ENCODE peak calls at places on chromosome 17, in five cellular contexts. G is K562, S is gastrocnemius medialis, Z is A549, E is upper lobe of left lung. K is an unnamed sample.
A peak's percentile ranks its signal among the peaks of the same experiment; 100 is the strongest.

GRCh38 chr17:61816538-61816937 is 46.8 kb downstream of the BRIP1 start:
- ATAC-seq in G (no peak), S (no peak), Z (no peak), E (no peak), K (no peak)

GRCh38 chr17:61412860-61413653 is 13.4 kb downstream of the TBX2 start:
- ATAC-seq in G (no peak), S (no peak), Z (peak; percentile 3), E (no peak), K (peak; percentile 0)

GRCh38 chr17:39123627-39124026 is 27.8 kb downstream of the PLXDC1 start:
- ATAC-seq in G (no peak), S (peak; percentile 47), Z (no peak), E (no peak), K (no peak)

GRCh38 chr17:48639136-48639535 is 13.0 kb upstream of the HOXB9 start:
- ATAC-seq in G (peak; percentile 80), S (no peak), Z (no peak), E (no peak), K (no peak)

GRCh38 chr17:78751447-78752067 is 30.5 kb downstream of the CYTH1 start:
- ATAC-seq in G (no peak), S (no peak), Z (no peak), E (no peak), K (no peak)

GRCh38 chr17:51119415-51120356 is 982 bp downstream of the SPAG9 start:
- ATAC-seq in G (peak; percentile 45), S (peak; percentile 19), Z (peak; percentile 52), E (peak; percentile 0), K (peak; percentile 5)

GRCh38 chr17:67562036-67562435 is 155.7 kb upstream of the NOL11 start:
- ATAC-seq in G (no peak), S (no peak), Z (no peak), E (no peak), K (no peak)

GRCh38 chr17:74952431-74953128 is 16.9 kb downstream of the OTOP3 start:
- ATAC-seq in G (no peak), S (no peak), Z (no peak), E (no peak), K (no peak)

GRCh38 chr17:42060231-42060630 is 9.8 kb upstream of the C17orf113 start:
- ATAC-seq in G (no peak), S (no peak), Z (no peak), E (no peak), K (no peak)

GRCh38 chr17:21549107-21549687 is 143.1 kb upstream of the KCNJ18 start:
- ATAC-seq in G (peak; percentile 6), S (no peak), Z (no peak), E (no peak), K (no peak)
- H3K4me3 ChIP-seq in G (no peak overlapping the region), S (peak overlapping the region; percentile 82), Z (no peak overlapping the region), E (no peak overlapping the region), K (no peak overlapping the region)

GRCh38 chr17:81018044-81018802 is 16.7 kb upstream of the BAIAP2 start:
- ATAC-seq in G (peak; percentile 92), S (peak; percentile 55), Z (peak; percentile 27), E (no peak), K (peak; percentile 59)
- TF ChIP-seq POLR2A in G (peak; percentile 86), S (no peak), Z (no peak), E (peak; percentile 54), K (no peak)

GRCh38 chr17:26809033-26809432 is 484.9 kb upstream of the WSB1 start:
- ATAC-seq in G (no peak), S (no peak), Z (no peak), E (no peak), K (no peak)

DNA sequence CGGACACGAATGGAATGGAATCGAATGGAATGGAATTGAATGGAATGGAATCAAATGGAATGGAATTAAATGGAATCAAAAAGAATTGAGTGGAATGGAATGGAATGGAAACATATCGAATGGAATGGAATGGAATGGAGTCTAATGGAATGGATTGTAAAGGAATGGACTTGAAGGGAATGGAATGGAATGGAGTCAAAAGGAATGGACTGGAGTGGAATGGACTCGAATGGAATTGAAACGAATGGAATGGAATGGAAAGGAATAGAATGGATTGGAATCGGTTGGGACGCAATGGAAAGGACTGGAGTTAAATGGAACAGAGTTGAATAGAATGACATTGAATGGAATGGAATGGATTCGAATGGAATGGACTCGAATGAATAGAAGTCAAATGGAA is 486.9 kb upstream of the WSB1 start:
- ATAC-seq in G (no peak), S (no peak), Z (no peak), E (no peak), K (no peak)
- H3K9me3 ChIP-seq in G (peaks cover 3% of the 10 kb centered on the region), S (peaks cover 3% of the 10 kb centered on the region), Z (peaks cover 43% of the 10 kb centered on the region), E (no peaks in the 10 kb centered on the region), K (peaks cover 77% of the 10 kb centered on the region)

GRCh38 chr17:68954146-68954971 is 833 bp downstream of the ABCA8 start:
- ATAC-seq in G (peak; percentile 33), S (no peak), Z (no peak), E (no peak), K (no peak)
- H3K4me3 ChIP-seq in G (peak overlapping the region; percentile 34), S (peak overlapping the region; percentile 36), Z (no peak overlapping the region), E (peak overlapping the region; percentile 40), K (peak overlapping the region; percentile 44)

DNA sequence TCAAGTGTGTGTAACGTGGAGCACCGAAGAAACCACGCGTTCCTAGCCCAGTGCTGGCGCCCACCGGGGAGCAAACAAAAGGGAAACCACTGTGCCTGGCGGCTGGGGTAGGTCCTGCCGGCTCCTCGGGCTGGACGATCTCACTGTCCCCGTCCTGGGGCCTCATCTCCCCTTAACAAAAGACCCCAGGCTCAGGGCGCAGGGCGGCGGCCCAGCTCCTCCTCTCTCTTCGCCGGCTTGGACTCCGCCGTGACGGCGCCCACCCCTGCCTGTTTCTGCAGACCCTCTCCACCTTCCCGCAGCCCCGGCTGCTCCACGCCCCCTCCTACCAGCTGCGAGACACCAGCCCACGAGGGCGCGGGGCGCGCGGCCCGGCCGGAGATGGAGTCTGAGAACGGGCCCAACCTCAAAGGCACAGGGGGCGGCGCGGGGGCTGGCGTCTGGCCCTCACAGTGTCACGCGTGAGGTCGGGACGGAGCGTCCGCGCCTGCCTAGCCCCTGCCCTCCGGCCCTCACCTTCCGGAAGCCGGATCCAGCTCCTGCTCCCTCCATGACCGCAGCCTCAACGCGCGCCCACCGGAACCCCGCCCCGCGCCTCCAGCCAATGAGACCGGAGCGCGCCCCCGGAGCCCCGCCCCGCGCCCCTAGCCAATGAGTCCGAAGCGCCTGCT is at the start of gene CENPX:
- ATAC-seq in G (peak; percentile 2), S (no peak), Z (peak; percentile 81), E (no peak), K (no peak)
- TF ChIP-seq POLR2A in G (peak; percentile 82), S (peak; percentile 82), Z (peak; percentile 91), E (peak; percentile 72), K (peak; percentile 68)

GRCh38 chr17:1399366-1399678 is 700 bp downstream of the YWHAE start:
- ATAC-seq in G (peak; percentile 56), S (peak; percentile 10), Z (peak; percentile 62), E (peak; percentile 72), K (peak; percentile 9)

GRCh38 chr17:1398900-1399299 is 1.1 kb downstream of the YWHAE start:
- ATAC-seq in G (no peak), S (peak; percentile 10), Z (peak; percentile 3), E (no peak), K (no peak)

GRCh38 chr17:1398028-1398427 is 2.0 kb downstream of the YWHAE start:
- ATAC-seq in G (no peak), S (no peak), Z (no peak), E (no peak), K (no peak)

GRCh38 chr17:1402268-1402598 is 2.2 kb upstream of the YWHAE start:
- ATAC-seq in G (no peak), S (no peak), Z (no peak), E (no peak), K (no peak)

DNA sequence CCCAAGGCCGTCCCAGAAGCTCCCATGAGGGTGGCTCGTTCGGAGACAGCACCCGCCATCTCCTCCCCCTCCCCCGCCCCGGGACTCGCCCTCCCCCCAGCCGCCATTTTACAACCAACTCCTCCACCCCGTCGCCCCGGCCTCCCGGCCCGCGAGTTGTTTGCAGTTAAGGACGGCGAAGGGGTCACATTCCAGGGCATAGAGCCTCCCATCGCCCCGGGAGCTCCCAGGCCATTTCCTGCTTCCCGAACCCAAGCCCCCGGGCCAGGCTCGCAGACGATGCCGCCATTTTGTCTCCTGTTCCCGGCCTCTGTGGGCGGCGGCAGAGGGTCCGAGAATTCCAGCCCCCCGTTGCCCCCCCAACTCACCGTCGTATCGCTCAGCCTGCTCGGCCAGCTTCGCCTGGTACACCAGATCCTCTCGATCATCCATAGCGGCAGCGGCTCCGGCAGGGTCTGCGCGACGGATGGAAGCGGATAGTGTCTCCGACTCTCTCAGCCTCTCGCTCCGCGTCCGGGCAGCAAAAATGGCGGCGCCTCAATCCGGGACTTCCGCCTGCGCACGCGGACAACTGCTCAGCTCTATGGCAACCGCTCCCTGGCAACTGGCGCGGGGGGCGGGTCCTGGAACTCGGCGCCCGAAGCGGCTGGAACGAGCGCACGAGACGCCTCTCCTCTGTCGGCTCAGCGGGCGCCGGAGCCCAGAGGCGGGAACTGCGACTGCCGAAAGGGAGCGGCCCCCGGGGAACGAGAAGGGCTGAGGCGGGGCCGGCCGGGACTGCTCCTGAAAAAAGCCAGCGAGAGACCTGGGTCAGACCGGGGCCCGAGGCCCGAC is at the start of gene YWHAE:
- ATAC-seq in G (peak; percentile 97), S (peak; percentile 82), Z (peak; percentile 96), E (peak; percentile 99), K (peak; percentile 99)
- H3K9me3 ChIP-seq in G (no peaks in the 10 kb centered on the region), S (no peaks in the 10 kb centered on the region), Z (no peaks in the 10 kb centered on the region), E (no peaks in the 10 kb centered on the region), K (no peaks in the 10 kb centered on the region)

GRCh38 chr17:73290399-73291259 is 21.2 kb downstream of the CDC42EP4 start:
- ATAC-seq in G (no peak), S (no peak), Z (no peak), E (no peak), K (no peak)
- H3K4me3 ChIP-seq in G (no peak overlapping the region), S (no peak overlapping the region), Z (no peak overlapping the region), E (no peak overlapping the region), K (no peak overlapping the region)

GRCh38 chr17:4006745-4007211 is 42.5 kb upstream of the ATP2A3 start:
- ATAC-seq in G (peak; percentile 76), S (no peak), Z (no peak), E (peak; percentile 74), K (no peak)

GRCh38 chr17:4007346-4008081 is 43.3 kb upstream of the ATP2A3 start:
- ATAC-seq in G (peak; percentile 43), S (no peak), Z (no peak), E (no peak), K (no peak)

GRCh38 chr17:4004517-4005295 is 40.5 kb upstream of the ATP2A3 start:
- ATAC-seq in G (peak; percentile 83), S (no peak), Z (peak; percentile 85), E (no peak), K (peak; percentile 42)

GRCh38 chr17:4005296-4006164 is 41.3 kb upstream of the ATP2A3 start:
- ATAC-seq in G (no peak), S (no peak), Z (peak; percentile 2), E (no peak), K (no peak)

GRCh38 chr17:4006165-4006589 is 41.9 kb upstream of the ATP2A3 start:
- ATAC-seq in G (no peak), S (no peak), Z (no peak), E (peak; percentile 78), K (no peak)
- TF ChIP-seq POLR2A in G (no peak), S (no peak), Z (no peak), E (no peak), K (no peak)

K was measured in gastroesophageal sphincter.